ENCODE peak calls at places on chromosomes 6 and 20, in eight cellular contexts. One of them, this sample, is unnamed.

GRCh38 chr6:52524921-52525320 is 51.9 kb downstream of the TRAM2 start:
- DNase-seq in tibial artery: no peak
- DNase-seq in CD8-positive, alpha-beta T cell: no peak
- DNase-seq in IMR-90: no peak
- DNase-seq in HFF-Myc: no peak
- DNase-seq in GM06990: no peak
- DNase-seq in AG09309: no peak
- DNase-seq in heart left ventricle: no peak
- DNase-seq in this sample: no peak

GRCh38 chr20:22080985-22081384 is 375.5 kb downstream of the PAX1 start:
- DNase-seq in tibial artery: no peak
- DNase-seq in CD8-positive, alpha-beta T cell: no peak
- DNase-seq in IMR-90: no peak
- DNase-seq in HFF-Myc: no peak
- DNase-seq in GM06990: no peak
- DNase-seq in AG09309: no peak
- DNase-seq in heart left ventricle: no peak
- DNase-seq in this sample: peak

GRCh38 chr20:53364617-53365016 is 229.0 kb downstream of the ZNF217 start:
- DNase-seq in tibial artery: no peak
- DNase-seq in CD8-positive, alpha-beta T cell: no peak
- DNase-seq in IMR-90: no peak
- DNase-seq in HFF-Myc: no peak
- DNase-seq in GM06990: no peak
- DNase-seq in AG09309: no peak
- DNase-seq in heart left ventricle: no peak
- DNase-seq in this sample: no peak

GRCh38 chr6:73801652-73802268 is 105.8 kb downstream of the CD109 start:
- DNase-seq in tibial artery: no peak
- DNase-seq in CD8-positive, alpha-beta T cell: no peak
- DNase-seq in IMR-90: peak
- DNase-seq in HFF-Myc: no peak
- DNase-seq in GM06990: no peak
- DNase-seq in AG09309: no peak
- DNase-seq in heart left ventricle: no peak
- DNase-seq in this sample: no peak

GRCh38 chr6:24426729-24427446 is 24.2 kb downstream of the MRS2 start:
- DNase-seq in tibial artery: no peak
- DNase-seq in CD8-positive, alpha-beta T cell: no peak
- DNase-seq in IMR-90: no peak
- DNase-seq in HFF-Myc: no peak
- DNase-seq in GM06990: no peak
- DNase-seq in AG09309: no peak
- DNase-seq in heart left ventricle: no peak
- DNase-seq in this sample: no peak

GRCh38 chr6:340991-341827 is 48.9 kb downstream of the DUSP22 start:
- DNase-seq in tibial artery: peak
- DNase-seq in CD8-positive, alpha-beta T cell: no peak
- DNase-seq in IMR-90: no peak
- DNase-seq in HFF-Myc: no peak
- DNase-seq in GM06990: no peak
- DNase-seq in AG09309: no peak
- DNase-seq in heart left ventricle: peak
- DNase-seq in this sample: no peak

GRCh38 chr6:73642530-73642929 is 11.3 kb downstream of the SLC17A5 start:
- DNase-seq in tibial artery: no peak
- DNase-seq in CD8-positive, alpha-beta T cell: no peak
- DNase-seq in IMR-90: no peak
- DNase-seq in HFF-Myc: no peak
- DNase-seq in GM06990: no peak
- DNase-seq in AG09309: no peak
- DNase-seq in heart left ventricle: no peak
- DNase-seq in this sample: no peak

GRCh38 chr20:12028771-12029170 is 111.1 kb downstream of the BTBD3 start:
- DNase-seq in tibial artery: no peak
- DNase-seq in CD8-positive, alpha-beta T cell: no peak
- DNase-seq in IMR-90: no peak
- DNase-seq in HFF-Myc: no peak
- DNase-seq in GM06990: no peak
- DNase-seq in AG09309: no peak
- DNase-seq in heart left ventricle: no peak
- DNase-seq in this sample: no peak

GRCh38 chr20:60600036-60600435 is 641.8 kb downstream of the CDH26 start:
- DNase-seq in tibial artery: no peak
- DNase-seq in CD8-positive, alpha-beta T cell: no peak
- DNase-seq in IMR-90: no peak
- DNase-seq in HFF-Myc: no peak
- DNase-seq in GM06990: no peak
- DNase-seq in AG09309: no peak
- DNase-seq in heart left ventricle: no peak
- DNase-seq in this sample: no peak

GRCh38 chr6:149887343-149887742 is 10.6 kb downstream of the RAET1E start:
- DNase-seq in tibial artery: no peak
- DNase-seq in CD8-positive, alpha-beta T cell: no peak
- DNase-seq in IMR-90: peak
- DNase-seq in HFF-Myc: no peak
- DNase-seq in GM06990: no peak
- DNase-seq in AG09309: no peak
- DNase-seq in heart left ventricle: no peak
- DNase-seq in this sample: peak

GRCh38 chr6:138241381-138241780 is 23.1 kb upstream of the PBOV1 start:
- DNase-seq in tibial artery: no peak
- DNase-seq in CD8-positive, alpha-beta T cell: no peak
- DNase-seq in IMR-90: no peak
- DNase-seq in HFF-Myc: no peak
- DNase-seq in GM06990: no peak
- DNase-seq in AG09309: no peak
- DNase-seq in heart left ventricle: no peak
- DNase-seq in this sample: no peak

GRCh38 chr6:35359744-35360348 is 17.5 kb downstream of the PPARD start:
- DNase-seq in tibial artery: peak
- DNase-seq in CD8-positive, alpha-beta T cell: no peak
- DNase-seq in IMR-90: peak
- DNase-seq in HFF-Myc: no peak
- DNase-seq in GM06990: no peak
- DNase-seq in AG09309: peak
- DNase-seq in heart left ventricle: peak
- DNase-seq in this sample: peak

GRCh38 chr6:43996614-43997341 is 130.5 kb downstream of the MRPL14 start:
- DNase-seq in tibial artery: peak
- DNase-seq in CD8-positive, alpha-beta T cell: no peak
- DNase-seq in IMR-90: no peak
- DNase-seq in HFF-Myc: no peak
- DNase-seq in GM06990: no peak
- DNase-seq in AG09309: no peak
- DNase-seq in heart left ventricle: peak
- DNase-seq in this sample: no peak

GRCh38 chr6:13696226-13696625 is 15.4 kb downstream of the RANBP9 start:
- DNase-seq in tibial artery: no peak
- DNase-seq in CD8-positive, alpha-beta T cell: no peak
- DNase-seq in IMR-90: peak
- DNase-seq in HFF-Myc: peak
- DNase-seq in GM06990: no peak
- DNase-seq in AG09309: peak
- DNase-seq in heart left ventricle: no peak
- DNase-seq in this sample: no peak

GRCh38 chr6:18595774-18596528 is 208.8 kb downstream of the RNF144B start:
- DNase-seq in tibial artery: peak
- DNase-seq in CD8-positive, alpha-beta T cell: peak
- DNase-seq in IMR-90: peak
- DNase-seq in HFF-Myc: peak
- DNase-seq in GM06990: no peak
- DNase-seq in AG09309: peak
- DNase-seq in heart left ventricle: no peak
- DNase-seq in this sample: peak

GRCh38 chr6:71454083-71454482 is 165.5 kb downstream of the OGFRL1 start:
- DNase-seq in tibial artery: no peak
- DNase-seq in CD8-positive, alpha-beta T cell: no peak
- DNase-seq in IMR-90: no peak
- DNase-seq in HFF-Myc: no peak
- DNase-seq in GM06990: no peak
- DNase-seq in AG09309: no peak
- DNase-seq in heart left ventricle: no peak
- DNase-seq in this sample: peak

GRCh38 chr20:56003966-56004365 is 1.4 kb downstream of the CBLN4 start:
- DNase-seq in tibial artery: no peak
- DNase-seq in CD8-positive, alpha-beta T cell: no peak
- DNase-seq in IMR-90: no peak
- DNase-seq in HFF-Myc: no peak
- DNase-seq in GM06990: no peak
- DNase-seq in AG09309: no peak
- DNase-seq in heart left ventricle: peak
- DNase-seq in this sample: peak

GRCh38 chr6:36463686-36464085 is 20.9 kb downstream of the KCTD20 start:
- DNase-seq in tibial artery: no peak
- DNase-seq in CD8-positive, alpha-beta T cell: no peak
- DNase-seq in IMR-90: peak
- DNase-seq in HFF-Myc: no peak
- DNase-seq in GM06990: no peak
- DNase-seq in AG09309: peak
- DNase-seq in heart left ventricle: no peak
- DNase-seq in this sample: no peak

DNA sequence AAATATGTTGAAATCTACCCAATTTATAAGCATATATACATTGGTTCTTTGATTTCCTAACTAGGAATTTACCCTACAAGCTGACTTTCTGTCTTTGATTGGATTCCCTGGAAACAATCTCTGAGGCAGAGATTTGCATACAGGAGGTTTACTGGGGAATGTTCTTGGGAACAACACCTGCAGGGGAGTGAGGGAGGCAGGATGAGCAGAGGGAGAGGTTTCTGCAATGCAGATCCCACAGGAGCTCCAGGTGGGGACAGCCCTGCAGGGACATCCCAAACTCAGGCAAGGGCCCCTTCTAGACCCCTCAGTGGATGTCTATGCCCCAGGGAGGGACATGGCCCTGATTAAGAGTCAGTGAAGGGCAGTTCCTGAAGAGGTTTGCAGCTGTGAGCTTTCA is 95.2 kb upstream of the CCDC167 start:
- DNase-seq in tibial artery: no peak
- DNase-seq in CD8-positive, alpha-beta T cell: no peak
- DNase-seq in IMR-90: no peak
- DNase-seq in HFF-Myc: no peak
- DNase-seq in GM06990: no peak
- DNase-seq in AG09309: no peak
- DNase-seq in heart left ventricle: no peak
- DNase-seq in this sample: no peak
- H3K4me3 ChIP-seq in tibial artery: no peak
- H3K4me3 ChIP-seq in CD8-positive, alpha-beta T cell: no peak
- H3K4me3 ChIP-seq in IMR-90: no peak
- H3K4me3 ChIP-seq in HFF-Myc: no peak
- H3K4me3 ChIP-seq in GM06990: no peak
- H3K4me3 ChIP-seq in AG09309: no peak
- H3K4me3 ChIP-seq in heart left ventricle: no peak
- H3K4me3 ChIP-seq in this sample: no peak

GRCh38 chr6:148002067-148002466 is 340.6 kb upstream of the SASH1 start:
- DNase-seq in tibial artery: no peak
- DNase-seq in CD8-positive, alpha-beta T cell: no peak
- DNase-seq in IMR-90: no peak
- DNase-seq in HFF-Myc: no peak
- DNase-seq in GM06990: no peak
- DNase-seq in AG09309: no peak
- DNase-seq in heart left ventricle: no peak
- DNase-seq in this sample: no peak
- TF ChIP-seq CTCF in tibial artery: no peak
- TF ChIP-seq CTCF in CD8-positive, alpha-beta T cell: no peak
- TF ChIP-seq CTCF in IMR-90: no peak
- TF ChIP-seq CTCF in HFF-Myc: no peak
- TF ChIP-seq CTCF in GM06990: no peak
- TF ChIP-seq CTCF in AG09309: no peak
- TF ChIP-seq CTCF in heart left ventricle: no peak
- TF ChIP-seq CTCF in this sample: no peak

GRCh38 chr6:39733704-39734103 is 8.5 kb upstream of the KIF6 start:
- DNase-seq in tibial artery: no peak
- DNase-seq in CD8-positive, alpha-beta T cell: no peak
- DNase-seq in IMR-90: no peak
- DNase-seq in HFF-Myc: no peak
- DNase-seq in GM06990: no peak
- DNase-seq in AG09309: no peak
- DNase-seq in heart left ventricle: no peak
- DNase-seq in this sample: no peak
- H3K4me3 ChIP-seq in tibial artery: no peak
- H3K4me3 ChIP-seq in CD8-positive, alpha-beta T cell: no peak
- H3K4me3 ChIP-seq in IMR-90: no peak
- H3K4me3 ChIP-seq in HFF-Myc: no peak
- H3K4me3 ChIP-seq in GM06990: no peak
- H3K4me3 ChIP-seq in AG09309: no peak
- H3K4me3 ChIP-seq in heart left ventricle: no peak
- H3K4me3 ChIP-seq in this sample: no peak

DNA sequence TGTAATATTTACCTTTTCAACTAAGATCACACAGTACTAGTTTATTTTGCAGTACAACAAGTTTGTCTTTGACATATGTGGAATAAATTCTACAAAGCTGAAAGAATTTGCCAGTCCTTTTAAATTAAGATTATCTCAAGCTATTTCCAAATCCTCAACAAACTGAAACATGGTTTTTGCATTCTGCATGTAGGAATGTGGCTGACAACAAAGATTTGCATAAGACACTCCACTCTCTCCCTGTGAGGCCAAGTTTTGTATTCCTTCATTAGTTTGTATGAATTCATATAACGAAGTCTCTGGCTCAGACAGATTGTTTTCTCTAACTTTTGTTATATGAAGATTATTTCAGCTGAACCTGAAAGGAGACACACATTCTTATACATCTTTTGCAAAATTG is 124.1 kb upstream of the THEMIS start:
- DNase-seq in tibial artery: no peak
- DNase-seq in CD8-positive, alpha-beta T cell: no peak
- DNase-seq in IMR-90: no peak
- DNase-seq in HFF-Myc: no peak
- DNase-seq in GM06990: no peak
- DNase-seq in AG09309: no peak
- DNase-seq in heart left ventricle: no peak
- DNase-seq in this sample: no peak
- TF ChIP-seq CTCF in tibial artery: no peak
- TF ChIP-seq CTCF in CD8-positive, alpha-beta T cell: no peak
- TF ChIP-seq CTCF in IMR-90: no peak
- TF ChIP-seq CTCF in HFF-Myc: no peak
- TF ChIP-seq CTCF in GM06990: no peak
- TF ChIP-seq CTCF in AG09309: no peak
- TF ChIP-seq CTCF in heart left ventricle: no peak
- TF ChIP-seq CTCF in this sample: no peak

GRCh38 chr20:5077761-5078387 is 41.9 kb downstream of the PCNA start:
- DNase-seq in tibial artery: peak
- DNase-seq in CD8-positive, alpha-beta T cell: peak
- DNase-seq in IMR-90: no peak
- DNase-seq in HFF-Myc: no peak
- DNase-seq in GM06990: no peak
- DNase-seq in AG09309: no peak
- DNase-seq in heart left ventricle: no peak
- DNase-seq in this sample: no peak
- H3K4me3 ChIP-seq in tibial artery: peak
- H3K4me3 ChIP-seq in CD8-positive, alpha-beta T cell: peak
- H3K4me3 ChIP-seq in IMR-90: peak
- H3K4me3 ChIP-seq in HFF-Myc: no peak
- H3K4me3 ChIP-seq in GM06990: no peak
- H3K4me3 ChIP-seq in AG09309: no peak
- H3K4me3 ChIP-seq in heart left ventricle: peak
- H3K4me3 ChIP-seq in this sample: no peak